ENCODE peak calls at places on chromosomes 6 and 20, in ten cellular contexts. S is left lung, B is ovary, A is aorta, K is mesenchymal stem cell, L is hepatocyte, T is RWPE1, I is brain microvascular endothelial cell, U is substantia nigra, R is transverse colon. Q is an unnamed sample.

GRCh38 chr6:53728570-53729194 is 63.1 kb upstream of the KLHL31 start:
- DNase-seq in S (no peak), B (peak; percentile 60), A (peak; percentile 55), K (peak; percentile 51), L (peak; percentile 80), T (peak; percentile 39), I (peak; percentile 33), U (peak; percentile 52), R (peak; percentile 58), Q (peak; percentile 24)

GRCh38 chr6:28726569-28727309 is 197.0 kb downstream of the TRIM27 start:
- DNase-seq in S (no peak), B (no peak), A (no peak), K (no peak), L (no peak), T (no peak), I (no peak), U (no peak), R (no peak), Q (no peak)

GRCh38 chr6:144873653-144874378 is 588.7 kb downstream of the UTRN start:
- DNase-seq in S (no peak), B (no peak), A (no peak), K (no peak), L (no peak), T (no peak), I (peak; percentile 14), U (no peak), R (no peak), Q (no peak)

GRCh38 chr20:23622839-23623343 is 14.9 kb downstream of the CST3 start:
- DNase-seq in S (peak; percentile 90), B (peak; percentile 80), A (peak; percentile 81), K (peak; percentile 93), L (peak; percentile 83), T (peak; percentile 96), I (peak; percentile 89), U (peak; percentile 11), R (peak; percentile 68), Q (peak; percentile 84)

GRCh38 chr20:18796282-18796833 is 17.2 kb upstream of the SCP2D1 start:
- DNase-seq in S (no peak), B (no peak), A (no peak), K (no peak), L (no peak), T (no peak), I (no peak), U (no peak), R (no peak), Q (no peak)

GRCh38 chr20:22466447-22467171 is 117.8 kb downstream of the FOXA2 start:
- DNase-seq in S (no peak), B (no peak), A (no peak), K (no peak), L (no peak), T (no peak), I (no peak), U (no peak), R (no peak), Q (no peak)

GRCh38 chr6:391559-392440 is at the start of gene IRF4:
- DNase-seq in S (no peak), B (no peak), A (no peak), K (no peak), L (no peak), T (no peak), I (no peak), U (no peak), R (peak; percentile 73), Q (peak; percentile 48)

GRCh38 chr20:63475209-63475608 is 2.8 kb upstream of the KCNQ2 start:
- DNase-seq in S (no peak), B (no peak), A (no peak), K (peak; percentile 32), L (peak; percentile 60), T (peak; percentile 62), I (peak; percentile 3), U (no peak), R (no peak), Q (no peak)

GRCh38 chr6:1713016-1713600 is 103.4 kb downstream of the FOXC1 start:
- DNase-seq in S (no peak), B (no peak), A (no peak), K (no peak), L (no peak), T (no peak), I (no peak), U (no peak), R (no peak), Q (no peak)

GRCh38 chr6:154246723-154247118 is 109.9 kb downstream of the IPCEF1 start:
- DNase-seq in S (no peak), B (no peak), A (no peak), K (no peak), L (no peak), T (no peak), I (no peak), U (no peak), R (no peak), Q (no peak)

GRCh38 chr6:134935076-134935475 is 14.8 kb downstream of the ALDH8A1 start:
- DNase-seq in S (no peak), B (no peak), A (no peak), K (peak; percentile 4), L (peak; percentile 42), T (no peak), I (no peak), U (no peak), R (no peak), Q (no peak)

GRCh38 chr20:38875170-38875993 is 50.8 kb upstream of the FAM83D start:
- DNase-seq in S (no peak), B (no peak), A (no peak), K (no peak), L (no peak), T (no peak), I (no peak), U (no peak), R (peak; percentile 76), Q (no peak)

GRCh38 chr20:44618318-44618731 is 33.2 kb downstream of the ADA start:
- DNase-seq in S (no peak), B (peak; percentile 35), A (peak; percentile 42), K (no peak), L (no peak), T (no peak), I (no peak), U (no peak), R (peak; percentile 51), Q (peak; percentile 73)

GRCh38 chr20:51456511-51457280 is 85.8 kb downstream of the NFATC2 start:
- DNase-seq in S (peak; percentile 94), B (peak; percentile 97), A (peak; percentile 97), K (peak; percentile 97), L (peak; percentile 93), T (peak; percentile 98), I (peak; percentile 94), U (peak; percentile 94), R (peak; percentile 89), Q (peak; percentile 97)

GRCh38 chr6:150666071-150666470 is 66.4 kb downstream of the PLEKHG1 start:
- DNase-seq in S (no peak), B (no peak), A (peak; percentile 62), K (peak; percentile 2), L (no peak), T (no peak), I (no peak), U (no peak), R (peak; percentile 30), Q (no peak)

GRCh38 chr6:35280903-35281302 is 16.7 kb upstream of the DEF6 start:
- DNase-seq in S (no peak), B (no peak), A (no peak), K (no peak), L (no peak), T (no peak), I (no peak), U (no peak), R (no peak), Q (no peak)

GRCh38 chr6:155913816-155914215 is 458.2 kb upstream of the NOX3 start:
- DNase-seq in S (no peak), B (no peak), A (no peak), K (no peak), L (no peak), T (no peak), I (no peak), U (no peak), R (no peak), Q (no peak)
- H3K27ac ChIP-seq in S (no peak overlapping the region), B (no peak overlapping the region), A (no peak overlapping the region), K (no peak overlapping the region), L (no peak overlapping the region), T (no peak overlapping the region), I (no peak overlapping the region), U (no peak overlapping the region), R (no peak overlapping the region), Q (no peak overlapping the region)

DNA sequence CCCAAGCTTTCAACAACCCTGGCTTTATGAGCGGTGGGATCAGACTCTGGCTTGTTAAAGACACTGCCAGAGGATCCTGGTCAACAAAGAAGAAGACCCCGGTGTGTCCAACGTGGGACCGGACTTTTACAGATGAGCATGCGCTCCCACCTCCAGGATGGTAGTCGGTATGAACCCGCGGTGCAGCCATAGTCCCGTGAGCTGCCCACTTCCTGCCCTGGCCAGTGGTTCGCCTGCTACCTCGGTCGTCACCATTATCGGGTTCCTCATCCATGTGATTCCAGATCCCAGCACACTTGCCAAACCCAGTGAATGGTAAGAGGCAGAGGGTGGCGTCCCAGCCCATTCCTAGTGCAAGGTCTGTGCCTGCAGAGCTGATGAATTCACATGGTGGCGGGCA is 112.7 kb downstream of the AGPAT4 start:
- DNase-seq in S (no peak), B (no peak), A (no peak), K (no peak), L (no peak), T (no peak), I (no peak), U (no peak), R (no peak), Q (no peak)
- H3K27ac ChIP-seq in S (no peak overlapping the region), B (no peak overlapping the region), A (no peak overlapping the region), K (no peak overlapping the region), L (no peak overlapping the region), T (peak overlapping the region; percentile 17), I (no peak overlapping the region), U (peak overlapping the region; percentile 42), R (peak overlapping the region; percentile 20), Q (no peak overlapping the region)

GRCh38 chr6:6966127-6966526 is 141.6 kb upstream of the RREB1 start:
- DNase-seq in S (no peak), B (no peak), A (no peak), K (no peak), L (no peak), T (no peak), I (no peak), U (no peak), R (no peak), Q (no peak)
- H3K27ac ChIP-seq in S (no peak overlapping the region), B (no peak overlapping the region), A (no peak overlapping the region), K (no peak overlapping the region), L (peak overlapping the region; percentile 71), T (no peak overlapping the region), I (no peak overlapping the region), U (no peak overlapping the region), R (peak overlapping the region; percentile 8), Q (no peak overlapping the region)

DNA sequence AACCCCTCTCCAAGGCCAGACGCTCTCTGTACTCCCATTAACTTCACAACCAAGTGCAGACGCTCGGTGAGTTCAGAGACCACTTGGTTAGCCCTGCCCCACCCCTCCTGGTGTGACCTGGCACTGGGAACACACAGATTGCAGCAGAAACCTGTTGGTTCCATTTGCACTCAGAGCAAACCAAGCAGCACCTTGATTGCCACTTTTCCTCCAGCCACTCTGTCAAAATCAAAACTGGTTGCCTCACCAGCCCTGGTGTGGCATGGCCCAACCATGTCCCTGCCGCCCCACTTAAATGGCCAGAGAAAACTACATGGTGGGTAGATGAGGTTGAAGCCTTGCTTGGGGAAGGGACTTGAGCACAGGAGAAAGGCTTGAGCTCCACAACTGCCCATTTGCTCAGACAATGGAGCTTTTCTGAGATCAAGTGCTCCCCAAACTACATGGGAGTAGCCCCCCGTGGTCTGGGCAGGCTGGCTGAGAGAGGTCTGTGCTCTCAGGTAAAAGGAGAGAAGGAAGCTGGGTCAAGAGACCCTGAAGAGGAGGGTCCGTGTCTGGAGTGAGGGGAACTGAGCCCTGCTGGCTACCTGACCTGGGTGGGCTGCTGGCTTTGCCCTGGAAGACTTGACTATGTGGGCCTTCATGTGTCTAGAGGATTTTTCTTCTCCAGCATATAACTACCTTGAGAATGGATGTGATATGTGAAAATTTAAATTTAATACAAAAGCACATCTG is 43.4 kb downstream of the PLCG1 start:
- DNase-seq in S (no peak), B (peak; percentile 14), A (no peak), K (no peak), L (no peak), T (no peak), I (no peak), U (no peak), R (no peak), Q (no peak)
- H3K27ac ChIP-seq in S (peak overlapping the region; percentile 42), B (no peak overlapping the region), A (no peak overlapping the region), K (no peak overlapping the region), L (no peak overlapping the region), T (peak overlapping the region; percentile 85), I (no peak overlapping the region), U (peak overlapping the region; percentile 81), R (no peak overlapping the region), Q (no peak overlapping the region)

Q was measured in psoas muscle.